ENCODE peak calls at places on chromosomes 13 and 19, in nine cellular contexts. One of them, this sample, is unnamed.

GRCh38 chr13:27533155-27533643 is 82.8 kb upstream of the MTIF3 start:
- DNase-seq in nephron progenitor cell: peak
- DNase-seq in tibial nerve: peak
- DNase-seq in omental fat pad: peak
- DNase-seq in fibroblast of the aortic adventitia: peak
- DNase-seq in heart left ventricle: peak
- DNase-seq in cardiac muscle cell: peak
- DNase-seq in fibroblast of lung: peak
- DNase-seq in IMR-90: peak
- DNase-seq in this sample: peak

GRCh38 chr13:105982219-105982618 is 553.2 kb downstream of the EFNB2 start:
- DNase-seq in fibroblast of the aortic adventitia: no peak
- DNase-seq in tibial nerve: no peak
- DNase-seq in omental fat pad: no peak
- DNase-seq in nephron progenitor cell: no peak
- DNase-seq in fibroblast of lung: no peak
- DNase-seq in heart left ventricle: no peak
- DNase-seq in cardiac muscle cell: no peak
- DNase-seq in IMR-90: no peak
- DNase-seq in this sample: no peak

GRCh38 chr19:43618921-43619261 is 538 bp downstream of the ZNF428 start:
- DNase-seq in nephron progenitor cell: no peak
- DNase-seq in tibial nerve: no peak
- DNase-seq in IMR-90: peak
- DNase-seq in cardiac muscle cell: peak
- DNase-seq in fibroblast of lung: no peak
- DNase-seq in heart left ventricle: no peak
- DNase-seq in omental fat pad: no peak
- DNase-seq in fibroblast of the aortic adventitia: peak
- DNase-seq in this sample: no peak

GRCh38 chr13:52405767-52406494 is at the start of gene THSD1:
- DNase-seq in omental fat pad: no peak
- DNase-seq in tibial nerve: peak
- DNase-seq in heart left ventricle: peak
- DNase-seq in IMR-90: peak
- DNase-seq in fibroblast of lung: peak
- DNase-seq in nephron progenitor cell: peak
- DNase-seq in cardiac muscle cell: peak
- DNase-seq in fibroblast of the aortic adventitia: peak
- DNase-seq in this sample: no peak

GRCh38 chr13:29484236-29484635 is 111.3 kb downstream of the SLC7A1 start:
- DNase-seq in tibial nerve: no peak
- DNase-seq in omental fat pad: no peak
- DNase-seq in IMR-90: no peak
- DNase-seq in cardiac muscle cell: no peak
- DNase-seq in heart left ventricle: no peak
- DNase-seq in fibroblast of lung: no peak
- DNase-seq in fibroblast of the aortic adventitia: no peak
- DNase-seq in nephron progenitor cell: no peak
- DNase-seq in this sample: no peak

GRCh38 chr19:30227661-30228112 is 144.5 kb upstream of the ZNF536 start:
- DNase-seq in heart left ventricle: peak
- DNase-seq in IMR-90: peak
- DNase-seq in fibroblast of lung: peak
- DNase-seq in fibroblast of the aortic adventitia: peak
- DNase-seq in tibial nerve: no peak
- DNase-seq in nephron progenitor cell: peak
- DNase-seq in cardiac muscle cell: peak
- DNase-seq in omental fat pad: no peak
- DNase-seq in this sample: peak

GRCh38 chr19:42441047-42441440 is 1.7 kb downstream of the CXCL17 start:
- DNase-seq in fibroblast of the aortic adventitia: no peak
- DNase-seq in fibroblast of lung: no peak
- DNase-seq in heart left ventricle: no peak
- DNase-seq in omental fat pad: no peak
- DNase-seq in cardiac muscle cell: no peak
- DNase-seq in IMR-90: no peak
- DNase-seq in nephron progenitor cell: no peak
- DNase-seq in tibial nerve: no peak
- DNase-seq in this sample: no peak

GRCh38 chr13:99471231-99472202 is 29.8 kb upstream of the TM9SF2 start:
- DNase-seq in IMR-90: peak
- DNase-seq in heart left ventricle: no peak
- DNase-seq in nephron progenitor cell: no peak
- DNase-seq in fibroblast of the aortic adventitia: peak
- DNase-seq in tibial nerve: no peak
- DNase-seq in cardiac muscle cell: peak
- DNase-seq in fibroblast of lung: peak
- DNase-seq in omental fat pad: no peak
- DNase-seq in this sample: no peak

GRCh38 chr19:4350726-4351125 is 7.4 kb downstream of the MPND start:
- DNase-seq in nephron progenitor cell: no peak
- DNase-seq in heart left ventricle: no peak
- DNase-seq in fibroblast of lung: no peak
- DNase-seq in IMR-90: no peak
- DNase-seq in tibial nerve: no peak
- DNase-seq in fibroblast of the aortic adventitia: no peak
- DNase-seq in cardiac muscle cell: no peak
- DNase-seq in omental fat pad: no peak
- DNase-seq in this sample: no peak

GRCh38 chr13:39612023-39612637 is 9.1 kb upstream of the LHFPL6 start:
- DNase-seq in fibroblast of lung: peak
- DNase-seq in nephron progenitor cell: peak
- DNase-seq in IMR-90: peak
- DNase-seq in heart left ventricle: peak
- DNase-seq in tibial nerve: peak
- DNase-seq in fibroblast of the aortic adventitia: peak
- DNase-seq in cardiac muscle cell: peak
- DNase-seq in omental fat pad: peak
- DNase-seq in this sample: no peak

GRCh38 chr19:18800079-18800478 is 9.0 kb upstream of the COMP start:
- DNase-seq in cardiac muscle cell: no peak
- DNase-seq in nephron progenitor cell: no peak
- DNase-seq in tibial nerve: no peak
- DNase-seq in fibroblast of lung: no peak
- DNase-seq in IMR-90: no peak
- DNase-seq in fibroblast of the aortic adventitia: no peak
- DNase-seq in heart left ventricle: no peak
- DNase-seq in omental fat pad: no peak
- DNase-seq in this sample: no peak

GRCh38 chr19:5557691-5558090 is 10.1 kb downstream of the TINCR start:
- DNase-seq in nephron progenitor cell: no peak
- DNase-seq in heart left ventricle: no peak
- DNase-seq in tibial nerve: no peak
- DNase-seq in cardiac muscle cell: no peak
- DNase-seq in IMR-90: no peak
- DNase-seq in fibroblast of lung: no peak
- DNase-seq in fibroblast of the aortic adventitia: no peak
- DNase-seq in omental fat pad: no peak
- DNase-seq in this sample: no peak

GRCh38 chr13:81929988-81930387 is 1589.1 kb upstream of the SPRY2 start:
- DNase-seq in IMR-90: no peak
- DNase-seq in cardiac muscle cell: peak
- DNase-seq in fibroblast of lung: peak
- DNase-seq in fibroblast of the aortic adventitia: no peak
- DNase-seq in nephron progenitor cell: no peak
- DNase-seq in tibial nerve: no peak
- DNase-seq in omental fat pad: no peak
- DNase-seq in heart left ventricle: no peak
- DNase-seq in this sample: no peak

GRCh38 chr19:52474351-52475127 is 21.2 kb downstream of the ZNF578 start:
- DNase-seq in heart left ventricle: no peak
- DNase-seq in cardiac muscle cell: no peak
- DNase-seq in nephron progenitor cell: no peak
- DNase-seq in fibroblast of lung: no peak
- DNase-seq in fibroblast of the aortic adventitia: no peak
- DNase-seq in tibial nerve: no peak
- DNase-seq in omental fat pad: no peak
- DNase-seq in IMR-90: no peak
- DNase-seq in this sample: no peak

GRCh38 chr19:31553844-31554215 is 204.6 kb upstream of the TSHZ3 start:
- DNase-seq in nephron progenitor cell: no peak
- DNase-seq in omental fat pad: no peak
- DNase-seq in IMR-90: no peak
- DNase-seq in fibroblast of lung: peak
- DNase-seq in cardiac muscle cell: no peak
- DNase-seq in tibial nerve: peak
- DNase-seq in fibroblast of the aortic adventitia: no peak
- DNase-seq in heart left ventricle: peak
- DNase-seq in this sample: no peak

GRCh38 chr19:27794444-27795042 is 1418.4 kb downstream of the UQCRFS1 start:
- DNase-seq in heart left ventricle: no peak
- DNase-seq in cardiac muscle cell: peak
- DNase-seq in tibial nerve: no peak
- DNase-seq in nephron progenitor cell: peak
- DNase-seq in IMR-90: peak
- DNase-seq in omental fat pad: no peak
- DNase-seq in fibroblast of lung: peak
- DNase-seq in fibroblast of the aortic adventitia: peak
- DNase-seq in this sample: no peak

GRCh38 chr13:52848455-52849190 is at the start of gene PCDH8:
- DNase-seq in cardiac muscle cell: peak
- DNase-seq in omental fat pad: no peak
- DNase-seq in IMR-90: no peak
- DNase-seq in tibial nerve: no peak
- DNase-seq in fibroblast of the aortic adventitia: no peak
- DNase-seq in nephron progenitor cell: peak
- DNase-seq in fibroblast of lung: no peak
- DNase-seq in heart left ventricle: no peak
- DNase-seq in this sample: peak

GRCh38 chr13:39676315-39676876 is 20.9 kb downstream of the COG6 start:
- DNase-seq in IMR-90: peak
- DNase-seq in nephron progenitor cell: no peak
- DNase-seq in tibial nerve: no peak
- DNase-seq in fibroblast of the aortic adventitia: peak
- DNase-seq in cardiac muscle cell: peak
- DNase-seq in heart left ventricle: no peak
- DNase-seq in fibroblast of lung: peak
- DNase-seq in omental fat pad: no peak
- DNase-seq in this sample: no peak

GRCh38 chr13:28059214-28059613 is 41.2 kb downstream of the FLT3 start:
- DNase-seq in omental fat pad: no peak
- DNase-seq in fibroblast of lung: peak
- DNase-seq in IMR-90: peak
- DNase-seq in cardiac muscle cell: peak
- DNase-seq in nephron progenitor cell: peak
- DNase-seq in tibial nerve: no peak
- DNase-seq in heart left ventricle: no peak
- DNase-seq in fibroblast of the aortic adventitia: peak
- DNase-seq in this sample: no peak

GRCh38 chr13:102774596-102775375 is 1.2 kb upstream of the TEX30 start:
- DNase-seq in fibroblast of lung: no peak
- DNase-seq in nephron progenitor cell: no peak
- DNase-seq in cardiac muscle cell: no peak
- DNase-seq in IMR-90: no peak
- DNase-seq in omental fat pad: no peak
- DNase-seq in fibroblast of the aortic adventitia: no peak
- DNase-seq in tibial nerve: no peak
- DNase-seq in heart left ventricle: no peak
- DNase-seq in this sample: no peak

GRCh38 chr13:46297338-46297737 is 85.6 kb downstream of the LRRC63 start:
- DNase-seq in fibroblast of the aortic adventitia: peak
- DNase-seq in omental fat pad: no peak
- DNase-seq in cardiac muscle cell: peak
- DNase-seq in IMR-90: peak
- DNase-seq in heart left ventricle: no peak
- DNase-seq in nephron progenitor cell: no peak
- DNase-seq in tibial nerve: no peak
- DNase-seq in fibroblast of lung: peak
- DNase-seq in this sample: no peak
- TF ChIP-seq CTCF in fibroblast of the aortic adventitia: no peak
- TF ChIP-seq CTCF in omental fat pad: no peak
- TF ChIP-seq CTCF in cardiac muscle cell: no peak
- TF ChIP-seq CTCF in IMR-90: no peak
- TF ChIP-seq CTCF in heart left ventricle: no peak
- TF ChIP-seq CTCF in nephron progenitor cell: no peak
- TF ChIP-seq CTCF in tibial nerve: no peak
- TF ChIP-seq CTCF in fibroblast of lung: no peak
- TF ChIP-seq CTCF in this sample: no peak

GRCh38 chr13:98345103-98345899 is 168.2 kb upstream of the RNF113B start:
- DNase-seq in cardiac muscle cell: peak
- DNase-seq in fibroblast of lung: no peak
- DNase-seq in nephron progenitor cell: no peak
- DNase-seq in tibial nerve: no peak
- DNase-seq in omental fat pad: no peak
- DNase-seq in fibroblast of the aortic adventitia: no peak
- DNase-seq in IMR-90: no peak
- DNase-seq in heart left ventricle: no peak
- DNase-seq in this sample: no peak
- TF ChIP-seq CTCF in cardiac muscle cell: no peak
- TF ChIP-seq CTCF in fibroblast of lung: no peak
- TF ChIP-seq CTCF in nephron progenitor cell: no peak
- TF ChIP-seq CTCF in tibial nerve: no peak
- TF ChIP-seq CTCF in omental fat pad: no peak
- TF ChIP-seq CTCF in fibroblast of the aortic adventitia: no peak
- TF ChIP-seq CTCF in IMR-90: no peak
- TF ChIP-seq CTCF in heart left ventricle: no peak
- TF ChIP-seq CTCF in this sample: no peak

GRCh38 chr19:1780272-1780957 is 27.1 kb downstream of the ONECUT3 start:
- DNase-seq in nephron progenitor cell: no peak
- DNase-seq in omental fat pad: no peak
- DNase-seq in IMR-90: peak
- DNase-seq in fibroblast of the aortic adventitia: no peak
- DNase-seq in heart left ventricle: no peak
- DNase-seq in tibial nerve: no peak
- DNase-seq in fibroblast of lung: peak
- DNase-seq in cardiac muscle cell: peak
- DNase-seq in this sample: no peak
- TF ChIP-seq CTCF in nephron progenitor cell: no peak
- TF ChIP-seq CTCF in omental fat pad: no peak
- TF ChIP-seq CTCF in IMR-90: peak
- TF ChIP-seq CTCF in fibroblast of the aortic adventitia: peak
- TF ChIP-seq CTCF in heart left ventricle: no peak
- TF ChIP-seq CTCF in tibial nerve: no peak
- TF ChIP-seq CTCF in fibroblast of lung: peak
- TF ChIP-seq CTCF in cardiac muscle cell: peak
- TF ChIP-seq CTCF in this sample: no peak

DNA sequence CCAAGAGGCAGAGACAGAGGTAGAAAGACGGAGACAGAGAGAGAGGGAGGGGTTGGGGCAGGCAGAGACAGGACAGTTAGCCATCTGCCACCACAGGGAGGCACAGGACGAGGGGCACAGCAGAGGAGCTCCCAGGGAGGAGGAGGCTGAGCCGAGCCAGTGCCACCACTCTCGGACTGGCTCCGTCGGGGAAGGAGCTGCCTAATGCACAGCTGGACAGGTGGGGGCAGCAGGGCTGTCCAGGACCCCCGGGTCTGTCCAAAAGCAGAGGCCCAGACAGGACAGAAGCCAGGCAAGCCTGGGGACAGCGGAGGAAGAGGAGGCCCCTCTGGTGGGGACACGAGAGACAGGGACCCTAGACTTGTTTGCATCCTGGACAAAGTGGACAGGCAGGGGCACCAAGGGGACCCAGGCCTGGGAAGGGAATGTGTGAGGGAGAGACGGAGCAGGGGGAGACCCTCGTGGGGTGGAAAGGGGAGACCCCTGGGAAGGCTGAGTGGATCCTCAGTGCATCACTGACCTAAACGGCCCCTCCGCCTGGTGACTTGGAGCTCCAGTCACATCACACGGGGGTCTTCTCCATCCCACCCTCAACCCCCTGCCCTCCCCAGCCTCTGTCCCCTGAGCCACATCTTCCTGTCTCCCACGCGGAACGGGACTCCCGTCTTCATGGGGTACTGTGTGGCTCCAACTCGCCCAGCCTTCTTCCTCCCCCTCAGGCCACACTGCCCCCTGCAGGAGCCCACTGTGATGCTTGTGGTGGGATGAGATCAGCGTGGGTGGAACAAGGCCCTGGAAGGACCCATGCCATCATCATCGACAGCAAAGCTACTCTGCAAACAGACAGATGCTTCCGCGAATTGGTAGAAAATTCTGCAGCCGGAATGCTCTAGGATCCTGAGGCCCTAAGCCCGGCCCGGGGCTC is 889 bp downstream of the F10 start:
- DNase-seq in cardiac muscle cell: no peak
- DNase-seq in fibroblast of the aortic adventitia: peak
- DNase-seq in omental fat pad: no peak
- DNase-seq in tibial nerve: no peak
- DNase-seq in nephron progenitor cell: no peak
- DNase-seq in heart left ventricle: no peak
- DNase-seq in fibroblast of lung: no peak
- DNase-seq in IMR-90: no peak
- DNase-seq in this sample: peak
- TF ChIP-seq CTCF in cardiac muscle cell: no peak
- TF ChIP-seq CTCF in fibroblast of the aortic adventitia: peak
- TF ChIP-seq CTCF in omental fat pad: no peak
- TF ChIP-seq CTCF in tibial nerve: no peak
- TF ChIP-seq CTCF in nephron progenitor cell: no peak
- TF ChIP-seq CTCF in heart left ventricle: no peak
- TF ChIP-seq CTCF in fibroblast of lung: no peak
- TF ChIP-seq CTCF in IMR-90: peak
- TF ChIP-seq CTCF in this sample: peak

This sample was measured in type B pancreatic cell.